ENCODE peak calls at places on chromosomes 2 and 18, in four cellular contexts. X is IMR-90, S is kidney, A is transverse colon. J is an unnamed sample.

GRCh38 chr2:239299218-239299939 is 101.4 kb downstream of the HDAC4 start:
- DNase-seq in X (no peak), S (peak; percentile 50), A (peak; percentile 34), J (peak; percentile 52)

GRCh38 chr2:6914829-6915228 is 2.4 kb upstream of the RNF144A start:
- DNase-seq in X (peak; percentile 2), S (no peak), A (no peak), J (no peak)

GRCh38 chr2:36486546-36487044 is 111.4 kb downstream of the FEZ2 start:
- DNase-seq in X (peak; percentile 82), S (no peak), A (no peak), J (no peak)

GRCh38 chr18:79988925-79989361 is 580 bp upstream of the TXNL4A start:
- DNase-seq in X (peak; percentile 59), S (no peak), A (peak; percentile 42), J (no peak)

GRCh38 chr2:175404839-175405238 is 223.3 kb upstream of the ATP5MC3 start:
- DNase-seq in X (no peak), S (no peak), A (no peak), J (no peak)

GRCh38 chr2:178277741-178278197 is 83.5 kb downstream of the OSBPL6 start:
- DNase-seq in X (peak; percentile 28), S (no peak), A (no peak), J (no peak)

GRCh38 chr18:22670914-22671313 is 253.2 kb upstream of the CTAGE1 start:
- DNase-seq in X (peak; percentile 29), S (no peak), A (no peak), J (no peak)

GRCh38 chr2:30655660-30656059 is 151.6 kb downstream of the CAPN13 start:
- DNase-seq in X (peak; percentile 82), S (no peak), A (no peak), J (no peak)

GRCh38 chr18:45876131-45876530 is 50.7 kb downstream of the SIGLEC15 start:
- DNase-seq in X (peak; percentile 25), S (no peak), A (no peak), J (no peak)

GRCh38 chr18:27491772-27492171 is 306.7 kb upstream of the CHST9 start:
- DNase-seq in X (no peak), S (no peak), A (no peak), J (no peak)

GRCh38 chr2:113981404-113982134 is 91.7 kb downstream of the ACTR3 start:
- DNase-seq in X (peak; percentile 28), S (no peak), A (no peak), J (no peak)

GRCh38 chr2:173079968-173080860 is 4.6 kb downstream of the MAP3K20 start:
- DNase-seq in X (peak; percentile 97), S (no peak), A (no peak), J (no peak)

GRCh38 chr18:10403675-10404074 is 50.8 kb upstream of the APCDD1 start:
- DNase-seq in X (no peak), S (no peak), A (no peak), J (no peak)

GRCh38 chr2:191218292-191218898 is 26.8 kb upstream of the MYO1B start:
- DNase-seq in X (peak; percentile 92), S (no peak), A (peak; percentile 41), J (no peak)

GRCh38 chr18:47683774-47684173 is 246.7 kb downstream of the SMAD2 start:
- DNase-seq in X (no peak), S (no peak), A (no peak), J (no peak)

GRCh38 chr2:54366487-54367280 is 89.4 kb upstream of the SPTBN1 start:
- DNase-seq in X (peak; percentile 12), S (no peak), A (no peak), J (no peak)

GRCh38 chr18:63342206-63342605 is 22.6 kb upstream of the BCL2 start:
- DNase-seq in X (peak; percentile 28), S (no peak), A (no peak), J (no peak)
- TF ChIP-seq CTCF in X (peak; percentile 40), S (peak; percentile 26), A (no peak), J (peak; percentile 79)

GRCh38 chr2:170365686-170366085 is 187.7 kb downstream of the MYO3B start:
- DNase-seq in X (no peak), S (no peak), A (no peak), J (no peak)

GRCh38 chr2:170369228-170369627 is 191.3 kb downstream of the MYO3B start:
- DNase-seq in X (no peak), S (no peak), A (no peak), J (no peak)

GRCh38 chr2:170371231-170371630 is 193.3 kb downstream of the MYO3B start:
- DNase-seq in X (no peak), S (no peak), A (no peak), J (no peak)

GRCh38 chr2:170368370-170368769 is 190.4 kb downstream of the MYO3B start:
- DNase-seq in X (no peak), S (no peak), A (no peak), J (no peak)

GRCh38 chr2:170369894-170370293 is 191.9 kb downstream of the MYO3B start:
- DNase-seq in X (peak; percentile 11), S (no peak), A (no peak), J (no peak)
- TF ChIP-seq CTCF in X (peak; percentile 36), S (no peak), A (peak; percentile 35), J (peak; percentile 83)

DNA sequence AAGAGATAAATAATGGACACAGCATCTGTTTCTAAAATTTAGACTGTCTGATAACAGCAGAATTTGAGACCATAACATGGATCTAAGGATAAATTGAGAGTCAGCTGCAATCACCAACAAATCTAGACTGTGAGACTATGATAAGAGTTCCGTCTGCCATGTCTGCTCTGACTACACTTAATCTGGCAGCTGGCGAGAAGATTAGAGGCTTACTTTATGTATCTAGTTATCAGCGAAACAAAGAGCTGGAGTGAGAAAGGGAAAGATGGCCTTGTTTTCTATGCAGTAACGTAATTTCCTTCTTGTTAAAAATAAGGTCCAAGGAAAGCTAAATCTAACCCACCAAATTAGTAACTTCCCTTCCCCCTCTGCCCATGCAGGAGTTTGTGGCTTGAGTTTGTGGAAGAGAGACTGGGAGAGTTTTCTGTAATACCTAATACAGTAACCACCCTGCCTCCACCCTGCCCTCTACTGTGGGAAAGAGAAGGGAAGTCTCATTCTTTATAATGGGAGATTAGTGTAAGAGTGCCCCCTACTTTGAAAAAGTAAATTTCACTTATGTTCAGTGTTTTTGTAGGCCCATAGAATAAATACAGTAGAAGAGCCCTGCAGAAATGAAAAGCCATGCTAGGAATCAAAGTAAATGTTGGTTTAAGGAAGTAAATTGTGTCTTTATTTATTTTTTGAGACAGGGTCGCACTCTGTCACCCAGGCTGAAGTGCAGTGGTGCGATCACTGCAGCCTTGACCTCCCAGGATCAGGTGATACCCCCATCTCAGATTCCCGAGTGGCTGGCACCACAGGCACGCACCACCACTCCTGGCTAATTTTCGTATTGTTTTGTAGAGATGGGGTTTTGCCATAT is 27.5 kb downstream of the EML4 start:
- DNase-seq in X (peak; percentile 58), S (no peak), A (peak; percentile 48), J (no peak)
- TF ChIP-seq CTCF in X (peak; percentile 65), S (peak; percentile 52), A (peak; percentile 66), J (peak; percentile 78)

DNA sequence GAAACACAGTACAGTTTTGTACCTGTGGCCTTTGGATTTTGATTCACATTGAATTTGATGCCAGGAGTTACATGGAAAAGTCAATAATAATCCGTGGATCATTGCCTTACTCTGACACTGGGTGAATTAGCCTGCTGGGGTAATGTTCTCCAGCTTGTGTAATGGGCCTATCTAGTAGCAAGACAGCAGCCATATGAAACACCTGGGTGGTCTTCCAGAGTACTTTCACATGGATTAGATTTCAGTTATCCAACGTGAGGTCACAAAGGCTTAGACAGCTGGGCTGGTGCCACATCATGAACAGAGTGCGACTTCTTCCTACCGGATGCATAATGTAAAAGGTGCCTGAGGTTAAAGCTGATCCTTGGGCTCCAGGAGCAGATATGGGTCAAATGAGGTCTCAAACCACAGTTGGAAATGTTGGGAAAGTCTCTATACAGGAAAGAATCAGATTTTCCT is 486.8 kb downstream of the PARD3B start:
- DNase-seq in X (no peak), S (no peak), A (no peak), J (no peak)
- TF ChIP-seq CTCF in X (no peak), S (no peak), A (no peak), J (no peak)

DNA sequence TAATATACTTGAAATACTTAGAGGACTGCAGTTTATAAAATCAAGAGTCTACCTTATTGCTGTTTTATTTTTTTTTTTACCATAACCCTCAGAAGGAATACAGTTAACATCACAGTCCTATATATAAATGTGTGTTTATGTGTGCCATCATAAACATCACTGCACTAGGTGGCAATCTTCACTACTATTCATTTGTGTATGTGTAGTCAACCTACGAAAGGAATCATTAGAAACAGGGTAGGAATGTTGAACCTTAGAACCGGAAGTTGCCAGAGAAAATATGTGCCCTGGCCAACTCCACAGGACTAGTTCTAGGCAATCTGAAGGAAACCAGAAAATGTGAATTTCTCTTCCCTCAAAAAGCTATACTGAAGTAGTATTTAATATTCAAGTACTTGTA is 3.4 kb downstream of the GEN1 start:
- DNase-seq in X (peak; percentile 20), S (no peak), A (peak; percentile 29), J (no peak)
- TF ChIP-seq CTCF in X (no peak), S (no peak), A (peak; percentile 18), J (peak; percentile 51)

GRCh38 chr2:237574894-237575868 is 8.8 kb downstream of the PRLH start:
- DNase-seq in X (no peak), S (peak; percentile 84), A (peak; percentile 30), J (peak; percentile 87)

GRCh38 chr2:237577458-237577857 is 11.1 kb downstream of the PRLH start:
- DNase-seq in X (no peak), S (no peak), A (no peak), J (peak; percentile 68)

GRCh38 chr2:237577956-237578870 is 11.8 kb downstream of the PRLH start:
- DNase-seq in X (no peak), S (no peak), A (no peak), J (peak; percentile 71)

GRCh38 chr2:237575869-237576862 is 9.8 kb downstream of the PRLH start:
- DNase-seq in X (no peak), S (peak; percentile 66), A (no peak), J (peak; percentile 75)

DNA sequence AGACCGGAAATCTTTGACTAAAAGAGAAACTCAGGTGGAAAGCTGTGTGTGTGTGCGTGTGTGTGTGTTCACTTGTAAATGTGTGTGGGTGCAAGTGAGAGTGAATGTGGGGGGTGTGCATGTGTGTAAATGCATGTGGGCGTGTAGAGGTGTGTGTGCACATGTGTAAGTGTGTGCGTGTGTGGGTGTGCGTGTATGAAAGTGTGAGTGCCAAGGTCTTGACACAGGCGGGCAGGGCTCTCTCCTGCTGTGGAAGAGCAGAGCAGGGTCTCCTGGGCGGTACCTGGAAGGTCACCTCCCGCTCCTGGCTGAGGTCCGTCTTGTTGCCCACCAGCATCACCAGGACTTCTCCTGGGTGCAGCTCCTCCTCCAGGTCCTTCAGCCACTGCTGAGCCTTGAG is 10.6 kb downstream of the PRLH start:
- DNase-seq in X (no peak), S (no peak), A (no peak), J (peak; percentile 53)
- TF ChIP-seq CTCF in X (no peak), S (no peak), A (no peak), J (no peak)

GRCh38 chr18:75694292-75694691 is 266.8 kb upstream of the SMIM21 start:
- DNase-seq in X (no peak), S (no peak), A (no peak), J (no peak)

GRCh38 chr18:75687626-75688025 is 260.1 kb upstream of the SMIM21 start:
- DNase-seq in X (no peak), S (no peak), A (no peak), J (no peak)

GRCh38 chr18:75691483-75691882 is 264.0 kb upstream of the SMIM21 start:
- DNase-seq in X (no peak), S (no peak), A (no peak), J (no peak)
- TF ChIP-seq CTCF in X (no peak), S (no peak), A (no peak), J (no peak)

J was measured in chondrocyte.